ENCODE peak calls at places on chromosomes 6 and 20, in nine cellular contexts. K is HAP-1, V is tibial nerve, L is ureter, H is amniotic stem cell, O is T-helper 9 cell, A is kidney tubule cell, E is A549, D is NCI-H1694 treated with DMSO at 0.1 percent for 48 hours. Q is an unnamed sample.

GRCh38 chr6:140537211-140537610 is 1162.8 kb upstream of the CITED2 start:
- DNase-seq in K (no peak), V (no peak), L (no peak), H (no peak), O (no peak), A (peak), E (no peak), D (no peak), Q (peak)

GRCh38 chr6:1552296-1552761 is 57.4 kb upstream of the FOXC1 start:
- DNase-seq in K (no peak), V (no peak), L (no peak), H (no peak), O (no peak), A (peak), E (peak), D (no peak), Q (no peak)

GRCh38 chr6:30542404-30542725 is 13.9 kb downstream of the GNL1 start:
- DNase-seq in K (no peak), V (no peak), L (no peak), H (no peak), O (no peak), A (no peak), E (no peak), D (no peak), Q (no peak)

GRCh38 chr6:99993533-99994251 is at the start of gene MCHR2:
- DNase-seq in K (no peak), V (no peak), L (no peak), H (no peak), O (no peak), A (no peak), E (no peak), D (no peak), Q (no peak)

GRCh38 chr6:133526436-133526835 is 285.3 kb downstream of the EYA4 start:
- DNase-seq in K (no peak), V (no peak), L (no peak), H (no peak), O (no peak), A (no peak), E (no peak), D (no peak), Q (no peak)

GRCh38 chr20:47543006-47543431 is 41.3 kb downstream of the NCOA3 start:
- DNase-seq in K (no peak), V (peak), L (no peak), H (no peak), O (no peak), A (peak), E (no peak), D (no peak), Q (no peak)

GRCh38 chr6:30681696-30682180 is 4.7 kb downstream of the PPP1R18 start:
- DNase-seq in K (no peak), V (no peak), L (no peak), H (no peak), O (no peak), A (no peak), E (no peak), D (no peak), Q (no peak)

GRCh38 chr6:150752409-150752808 is 113.1 kb upstream of the MTHFD1L start:
- DNase-seq in K (no peak), V (no peak), L (no peak), H (no peak), O (no peak), A (no peak), E (no peak), D (no peak), Q (no peak)

GRCh38 chr20:38001981-38002380 is 31.3 kb downstream of the TTI1 start:
- DNase-seq in K (no peak), V (no peak), L (no peak), H (no peak), O (no peak), A (no peak), E (no peak), D (no peak), Q (no peak)

GRCh38 chr6:20757761-20758160 is 223.5 kb downstream of the CDKAL1 start:
- DNase-seq in K (no peak), V (no peak), L (no peak), H (no peak), O (no peak), A (peak), E (no peak), D (no peak), Q (no peak)

GRCh38 chr6:341914-342831 is 49.4 kb upstream of the IRF4 start:
- DNase-seq in K (no peak), V (no peak), L (no peak), H (no peak), O (no peak), A (no peak), E (no peak), D (no peak), Q (no peak)

GRCh38 chr6:1686117-1687098 is 76.7 kb downstream of the FOXC1 start:
- DNase-seq in K (peak), V (no peak), L (peak), H (peak), O (no peak), A (peak), E (no peak), D (peak), Q (no peak)

GRCh38 chr6:135920689-135921088 is 69.2 kb downstream of the PDE7B start:
- DNase-seq in K (no peak), V (no peak), L (no peak), H (no peak), O (no peak), A (no peak), E (no peak), D (no peak), Q (no peak)

GRCh38 chr6:154179443-154179842 is 140.4 kb downstream of the OPRM1 start:
- DNase-seq in K (no peak), V (no peak), L (no peak), H (no peak), O (no peak), A (no peak), E (no peak), D (no peak), Q (no peak)

GRCh38 chr6:112199001-112199403 is 55.4 kb downstream of the LAMA4 start:
- DNase-seq in K (no peak), V (no peak), L (no peak), H (no peak), O (no peak), A (no peak), E (no peak), D (no peak), Q (no peak)

GRCh38 chr6:134826889-134827737 is 122.8 kb downstream of the ALDH8A1 start:
- DNase-seq in K (no peak), V (peak), L (peak), H (peak), O (no peak), A (peak), E (no peak), D (no peak), Q (no peak)

GRCh38 chr20:51529758-51530157 is 12.8 kb downstream of the NFATC2 start:
- DNase-seq in K (no peak), V (no peak), L (no peak), H (no peak), O (peak), A (no peak), E (no peak), D (peak), Q (no peak)

GRCh38 chr6:127300411-127300810 is 33.7 kb downstream of the RNF146 start:
- DNase-seq in K (no peak), V (no peak), L (no peak), H (peak), O (no peak), A (peak), E (no peak), D (no peak), Q (peak)

GRCh38 chr20:48749437-48749836 is 78.4 kb downstream of the PREX1 start:
- DNase-seq in K (no peak), V (no peak), L (no peak), H (no peak), O (no peak), A (no peak), E (no peak), D (no peak), Q (no peak)

GRCh38 chr6:4371207-4371921 is 236.0 kb upstream of the ECI2 start:
- DNase-seq in K (no peak), V (no peak), L (no peak), H (no peak), O (no peak), A (peak), E (no peak), D (no peak), Q (no peak)